ENCODE peak calls at places on chromosomes 5 and 9, in five cellular contexts. R, V, X, K and U are unnamed samples.

GRCh38 chr5:77893225-77893860 is 117.2 kb upstream of the TBCA start:
- DNase-seq in R (peak; percentile 95), V (no peak), X (no peak), K (peak; percentile 45), U (peak; percentile 99)

GRCh38 chr5:18465833-18466681 is 831.8 kb downstream of the TAF11L14 start:
- DNase-seq in R (peak; percentile 60), V (no peak), X (no peak), K (no peak), U (peak; percentile 46)

GRCh38 chr9:270657-271237 is 56.1 kb downstream of the DOCK8 start:
- DNase-seq in R (no peak), V (no peak), X (no peak), K (no peak), U (no peak)

GRCh38 chr9:95511952-95512750 is 4.6 kb downstream of the PTCH1 start:
- DNase-seq in R (no peak), V (no peak), X (no peak), K (no peak), U (no peak)

GRCh38 chr9:63817622-63818518 is 1467.1 kb downstream of the FOXD4L5 start:
- DNase-seq in R (no peak), V (peak; percentile 82), X (peak; percentile 97), K (no peak), U (no peak)

GRCh38 chr5:41636605-41637004 is 126.2 kb upstream of the PLCXD3 start:
- DNase-seq in R (peak; percentile 11), V (no peak), X (no peak), K (no peak), U (peak; percentile 36)

GRCh38 chr9:109238677-109239076 is 71.6 kb upstream of the FRRS1L start:
- DNase-seq in R (peak; percentile 79), V (no peak), X (no peak), K (no peak), U (peak; percentile 14)

GRCh38 chr5:2894347-2895135 is 143.1 kb upstream of the IRX2 start:
- DNase-seq in R (no peak), V (no peak), X (peak; percentile 60), K (no peak), U (no peak)

GRCh38 chr5:160508780-160509361 is 87.2 kb downstream of the PTTG1 start:
- DNase-seq in R (peak; percentile 77), V (no peak), X (no peak), K (peak; percentile 16), U (peak; percentile 82)

GRCh38 chr9:38318755-38319495 is 73.6 kb upstream of the ALDH1B1 start:
- DNase-seq in R (peak; percentile 69), V (no peak), X (no peak), K (no peak), U (peak; percentile 17)

GRCh38 chr9:117587263-117587662 is 116.9 kb upstream of the TLR4 start:
- DNase-seq in R (no peak), V (no peak), X (no peak), K (no peak), U (no peak)

GRCh38 chr9:99285965-99286364 is 63.9 kb downstream of the SEC61B start:
- DNase-seq in R (no peak), V (no peak), X (peak; percentile 86), K (no peak), U (no peak)

GRCh38 chr5:141677415-141677814 is 4.6 kb downstream of the ARAP3 start:
- DNase-seq in R (no peak), V (no peak), X (no peak), K (no peak), U (no peak)

GRCh38 chr5:116275282-116275681 is 190.5 kb downstream of the COMMD10 start:
- DNase-seq in R (no peak), V (no peak), X (no peak), K (no peak), U (no peak)

GRCh38 chr9:9949368-9949767 is 663.4 kb downstream of the PTPRD start:
- DNase-seq in R (no peak), V (no peak), X (no peak), K (no peak), U (no peak)

GRCh38 chr9:94280409-94280989 is 21.4 kb downstream of the ZNF169 start:
- DNase-seq in R (no peak), V (no peak), X (no peak), K (no peak), U (no peak)

GRCh38 chr9:109387206-109387605 is 66.3 kb upstream of the EPB41L4B start:
- DNase-seq in R (no peak), V (no peak), X (no peak), K (no peak), U (no peak)

GRCh38 chr9:22068369-22068768 is 59.3 kb upstream of the CDKN2B start:
- DNase-seq in R (no peak), V (no peak), X (no peak), K (no peak), U (no peak)

GRCh38 chr5:153496835-153497234 is 6.4 kb downstream of the GRIA1 start:
- DNase-seq in R (peak; percentile 42), V (no peak), X (peak; percentile 62), K (no peak), U (peak; percentile 56)

GRCh38 chr5:109242518-109242917 is 167.3 kb downstream of the PJA2 start:
- DNase-seq in R (no peak), V (no peak), X (no peak), K (no peak), U (no peak)

GRCh38 chr5:102866315-102866693 is 111.2 kb downstream of the PAM start:
- DNase-seq in R (no peak), V (no peak), X (no peak), K (no peak), U (peak; percentile 28)

GRCh38 chr5:148482196-148482595 is 98.4 kb downstream of the FBXO38 start:
- DNase-seq in R (no peak), V (no peak), X (no peak), K (no peak), U (no peak)

GRCh38 chr9:127662617-127663016 is 44.2 kb upstream of the CFAP157 start:
- DNase-seq in R (no peak), V (no peak), X (no peak), K (no peak), U (no peak)

GRCh38 chr5:61280205-61280604 is 51.9 kb upstream of the ZSWIM6 start:
- DNase-seq in R (peak; percentile 97), V (no peak), X (no peak), K (no peak), U (peak; percentile 88)

GRCh38 chr5:93078082-93079038 is 502.7 kb downstream of the NR2F1-AS1 start:
- DNase-seq in R (peak; percentile 94), V (no peak), X (no peak), K (peak; percentile 49), U (peak; percentile 91)
- H3K4me3 ChIP-seq in R (no peak overlapping the region), V (no peak overlapping the region), X (no peak overlapping the region), K (peak overlapping the region; percentile 60), U (peak overlapping the region; percentile 6)

DNA sequence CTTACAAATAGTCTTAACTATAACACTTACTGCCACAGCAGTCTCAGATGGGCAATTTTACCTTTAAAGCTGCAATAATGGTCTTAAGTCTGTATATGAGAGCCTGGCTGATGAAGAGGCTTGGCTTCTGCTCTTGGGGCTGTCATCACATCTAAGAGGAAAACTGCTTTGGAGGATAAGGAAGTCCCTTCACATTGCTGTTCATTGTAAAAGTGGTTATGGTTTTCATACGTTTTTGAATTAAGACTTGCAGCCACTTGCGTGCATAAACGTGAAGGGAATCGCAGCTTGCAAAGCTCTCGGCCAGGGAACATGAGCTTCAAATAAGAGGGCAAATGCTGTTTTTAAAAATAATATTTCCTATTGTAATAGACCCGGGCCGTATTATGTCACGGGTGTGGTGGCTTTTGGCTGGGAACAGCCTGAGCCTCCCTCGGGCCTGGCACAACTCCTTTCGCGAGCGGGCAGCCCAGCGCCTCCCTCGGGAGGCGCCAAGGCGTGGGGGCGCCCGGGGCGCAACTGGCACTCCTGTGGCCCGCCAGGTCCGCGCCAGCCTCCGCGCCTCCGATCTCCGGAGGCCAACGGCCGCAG is 587 bp upstream of the ARHGEF28 start:
- DNase-seq in R (no peak), V (no peak), X (no peak), K (no peak), U (peak; percentile 23)
- TF ChIP-seq CTCF in R (no peak), V (no peak), X (no peak), K (no peak), U (no peak)

GRCh38 chr5:139461698-139462097 is 845 bp downstream of the ECSCR start:
- DNase-seq in R (peak; percentile 50), V (no peak), X (no peak), K (no peak), U (peak; percentile 69)

GRCh38 chr5:139459451-139459934 is 3.0 kb downstream of the ECSCR start:
- DNase-seq in R (peak; percentile 41), V (no peak), X (no peak), K (no peak), U (no peak)

GRCh38 chr5:139461176-139461575 is 1.4 kb downstream of the ECSCR start:
- DNase-seq in R (no peak), V (no peak), X (no peak), K (no peak), U (no peak)

GRCh38 chr5:139460457-139460856 is 2.1 kb downstream of the ECSCR start:
- DNase-seq in R (no peak), V (no peak), X (no peak), K (no peak), U (no peak)

DNA sequence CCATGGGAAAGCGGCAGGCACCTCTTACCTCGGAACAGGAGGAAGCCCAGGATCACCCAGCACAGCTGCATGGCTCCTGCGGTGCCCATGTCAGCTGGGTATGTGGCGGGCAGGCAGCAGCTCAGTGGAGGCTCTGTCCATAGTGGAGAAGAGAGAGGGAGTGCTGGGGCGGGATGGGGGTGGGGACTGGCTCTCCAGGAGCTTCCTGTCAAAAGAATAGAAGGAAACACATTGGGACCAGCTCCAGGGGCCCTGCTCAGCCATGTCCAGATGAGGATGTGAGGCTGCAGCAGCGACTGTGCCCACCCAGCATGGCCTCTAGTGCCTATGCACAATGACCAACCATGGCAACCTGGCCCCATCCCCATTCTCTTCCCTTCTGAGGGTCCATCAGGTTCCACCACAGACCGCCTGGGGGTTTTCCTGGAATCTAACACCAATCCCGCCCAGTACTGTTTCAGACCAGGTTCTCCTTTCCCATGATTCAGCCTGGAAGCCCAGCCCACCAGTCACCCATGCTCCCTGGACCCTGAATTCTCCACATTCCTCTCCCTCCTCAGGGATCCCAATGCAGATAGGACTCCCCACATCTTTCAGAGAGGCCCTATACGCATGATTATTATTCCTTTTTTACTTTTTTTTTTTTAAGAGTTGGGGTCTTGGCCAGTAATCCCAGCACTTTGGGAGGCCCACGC is at the start of gene ECSCR:
- DNase-seq in R (no peak), V (no peak), X (no peak), K (no peak), U (no peak)
- H3K4me3 ChIP-seq in R (no peak within 1 kb of the TSS), V (peak within 1 kb of the TSS; percentile 59), X (peak within 1 kb of the TSS; percentile 40), K (peak within 1 kb of the TSS; percentile 12), U (no peak within 1 kb of the TSS)

GRCh38 chr9:136012651-136013050 is 51.5 kb upstream of the UBAC1 start:
- DNase-seq in R (no peak), V (peak; percentile 43), X (no peak), K (no peak), U (peak; percentile 37)

GRCh38 chr9:136011703-136012496 is 50.7 kb upstream of the UBAC1 start:
- DNase-seq in R (no peak), V (peak; percentile 74), X (peak; percentile 94), K (no peak), U (peak; percentile 77)

GRCh38 chr9:136010615-136011341 is 49.6 kb upstream of the UBAC1 start:
- DNase-seq in R (no peak), V (peak; percentile 50), X (no peak), K (no peak), U (no peak)

GRCh38 chr9:136010176-136010575 is 49.0 kb upstream of the UBAC1 start:
- DNase-seq in R (no peak), V (no peak), X (no peak), K (no peak), U (no peak)

DNA sequence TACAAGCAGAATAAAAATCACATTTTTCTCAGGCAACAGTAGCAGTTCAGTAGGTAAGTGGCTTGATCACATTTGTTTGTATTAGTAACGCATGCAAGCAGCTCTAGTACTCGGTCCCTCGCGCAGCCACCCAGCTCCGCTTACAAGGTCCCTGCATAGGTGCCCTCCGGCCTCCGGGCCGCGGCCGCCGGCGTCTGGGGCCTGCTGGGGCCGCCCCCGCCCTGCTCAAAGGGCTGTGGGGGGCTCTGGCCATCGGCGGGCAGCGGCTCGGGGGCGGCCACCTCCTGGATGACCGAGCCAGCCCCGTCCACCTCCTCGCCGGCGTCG is 50.2 kb upstream of the UBAC1 start:
- DNase-seq in R (no peak), V (no peak), X (no peak), K (no peak), U (no peak)
- TF ChIP-seq CTCF in R (no peak), V (no peak), X (no peak), K (no peak), U (no peak)